ENCODE peak calls at places on chromosomes 11 and 22, in four cellular contexts. T is neuronal stem cell, V is IMR-90, N is mesendoderm. I is an unnamed sample.

GRCh38 chr11:122122179-122122578 is 6.2 kb upstream of the BLID start:
- DNase-seq in T (no peak), V (no peak), N (no peak), I (no peak)

GRCh38 chr11:79637219-79637618 is 196.4 kb upstream of the TENM4 start:
- DNase-seq in N (no peak), T (no peak), V (no peak), I (no peak)

GRCh38 chr22:24801906-24802504 is 4.0 kb upstream of the SGSM1 start:
- DNase-seq in N (no peak), V (no peak), T (no peak), I (no peak)

GRCh38 chr11:102647430-102647829 is 22.3 kb upstream of the MMP20 start:
- DNase-seq in N (no peak), V (peak), T (no peak), I (no peak)

GRCh38 chr11:75011872-75012271 is 23.1 kb downstream of the NEU3 start:
- DNase-seq in N (no peak), V (no peak), T (no peak), I (no peak)

GRCh38 chr11:98143661-98144060 is 877.1 kb upstream of the CNTN5 start:
- DNase-seq in V (no peak), T (no peak), N (no peak), I (no peak)

GRCh38 chr11:86627776-86628455 is 44.5 kb downstream of the ME3 start:
- DNase-seq in V (no peak), T (no peak), N (no peak), I (no peak)

GRCh38 chr11:121091492-121092179 is 9.4 kb upstream of the TECTA start:
- DNase-seq in V (no peak), N (no peak), T (no peak), I (no peak)

GRCh38 chr11:77144854-77145428 is 16.9 kb downstream of the MYO7A start:
- DNase-seq in V (no peak), T (no peak), N (no peak), I (no peak)

GRCh38 chr11:95156916-95157568 is 67.4 kb downstream of the ENDOD1 start:
- DNase-seq in N (no peak), T (no peak), V (no peak), I (no peak)

GRCh38 chr11:86116386-86116726 is 47.5 kb upstream of the PICALM start:
- DNase-seq in N (no peak), V (peak), T (no peak), I (no peak)

GRCh38 chr11:92101845-92102244 is 122.8 kb upstream of the FAT3 start:
- DNase-seq in T (no peak), V (no peak), N (no peak), I (no peak)

GRCh38 chr11:124119103-124119502 is 3.9 kb downstream of the VWA5A start:
- DNase-seq in V (no peak), T (no peak), N (no peak), I (no peak)

GRCh38 chr11:84381666-84382065 is 1095.5 kb upstream of the CCDC90B start:
- DNase-seq in T (no peak), N (peak), V (no peak), I (peak)

GRCh38 chr22:17381237-17381913 is 12.1 kb downstream of the CECR2 start:
- DNase-seq in N (peak), T (no peak), V (no peak), I (peak)

GRCh38 chr11:22778642-22779041 is 51.0 kb downstream of the SVIP start:
- DNase-seq in T (no peak), V (no peak), N (peak), I (no peak)

GRCh38 chr22:41660416-41660815 is 28.3 kb downstream of the SNU13 start:
- DNase-seq in T (no peak), V (peak), N (no peak), I (no peak)

GRCh38 chr11:92272651-92273050 is 48.0 kb downstream of the FAT3 start:
- DNase-seq in N (no peak), T (no peak), V (no peak), I (no peak)

GRCh38 chr11:110818032-110818687 is 105.9 kb upstream of the ARHGAP20 start:
- DNase-seq in T (no peak), N (no peak), V (peak), I (no peak)

GRCh38 chr11:113991718-113992458 is 17.0 kb downstream of the HTR3A start:
- DNase-seq in V (no peak), N (no peak), T (no peak), I (no peak)

GRCh38 chr11:111167666-111168065 is 77.9 kb upstream of the POU2AF2 start:
- DNase-seq in T (no peak), V (no peak), N (no peak), I (no peak)

GRCh38 chr11:103317118-103317517 is 207.9 kb downstream of the DYNC2H1 start:
- DNase-seq in N (no peak), T (no peak), V (peak), I (no peak)

GRCh38 chr11:59668188-59668949 is 468 bp downstream of the PATL1 start:
- DNase-seq in T (peak), N (peak), V (peak), I (peak)

DNA sequence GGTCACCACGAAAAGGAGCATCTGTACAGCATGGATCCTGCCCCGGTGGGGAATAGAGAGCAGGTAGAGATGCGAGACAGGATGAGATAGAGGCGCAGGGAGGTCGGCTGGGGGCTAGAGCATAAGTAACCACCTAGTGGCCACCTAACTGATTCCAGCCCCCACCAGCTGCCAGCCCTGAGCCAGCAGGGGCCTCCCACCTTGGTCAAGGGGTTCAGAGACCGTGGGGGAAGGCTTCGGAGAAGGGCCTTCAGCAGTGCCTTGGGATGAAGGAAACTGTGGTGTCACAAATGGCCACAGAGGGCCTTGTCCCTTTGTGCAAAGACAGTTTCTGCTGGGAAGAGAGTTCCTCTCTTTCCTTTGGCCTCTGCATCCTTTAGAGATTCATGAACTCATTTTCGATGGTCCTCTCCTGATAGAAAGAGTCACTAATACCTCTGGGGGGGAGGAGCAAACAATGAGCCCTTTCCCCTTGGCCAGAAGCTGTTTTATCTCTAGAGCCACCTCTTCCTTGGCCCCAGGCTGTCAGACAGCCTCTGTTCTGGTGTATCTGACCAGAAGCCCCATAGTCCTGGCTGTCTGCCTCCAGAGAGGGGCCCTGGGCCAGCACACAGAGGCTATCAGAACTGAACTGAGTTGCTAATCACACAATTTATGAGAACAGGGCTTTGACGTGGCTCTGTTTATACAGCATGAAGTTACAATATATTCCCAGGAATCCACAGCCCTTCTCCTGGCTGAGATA is 146.0 kb downstream of the PARVA start:
- DNase-seq in T (no peak), V (peak), N (peak), I (no peak)
- H3K4me3 ChIP-seq in T (no peak), V (no peak), N (no peak), I (no peak)

GRCh38 chr11:125214466-125215204 is 50.1 kb downstream of the PKNOX2 start:
- DNase-seq in N (no peak), V (no peak), T (peak), I (no peak)
- H4K8ac ChIP-seq in N (no peak), V (no peak), T (no peak), I (no peak)

GRCh38 chr22:38314140-38314991 is 2.9 kb downstream of the CSNK1E start:
- DNase-seq in V (peak), T (no peak), N (peak), I (no peak)
- H2BK5ac ChIP-seq in V (peak), T (peak), N (no peak), I (no peak)

GRCh38 chr11:72668645-72669347 is 5.4 kb downstream of the PDE2A start:
- DNase-seq in V (no peak), N (peak), T (peak), I (no peak)

GRCh38 chr11:72672839-72673238 is 1.4 kb downstream of the PDE2A start:
- DNase-seq in T (no peak), N (no peak), V (no peak), I (no peak)

GRCh38 chr11:72671144-72672099 is 2.8 kb downstream of the PDE2A start:
- DNase-seq in T (no peak), N (no peak), V (no peak), I (no peak)

GRCh38 chr11:72669527-72669926 is 4.7 kb downstream of the PDE2A start:
- DNase-seq in N (no peak), T (no peak), V (no peak), I (no peak)

DNA sequence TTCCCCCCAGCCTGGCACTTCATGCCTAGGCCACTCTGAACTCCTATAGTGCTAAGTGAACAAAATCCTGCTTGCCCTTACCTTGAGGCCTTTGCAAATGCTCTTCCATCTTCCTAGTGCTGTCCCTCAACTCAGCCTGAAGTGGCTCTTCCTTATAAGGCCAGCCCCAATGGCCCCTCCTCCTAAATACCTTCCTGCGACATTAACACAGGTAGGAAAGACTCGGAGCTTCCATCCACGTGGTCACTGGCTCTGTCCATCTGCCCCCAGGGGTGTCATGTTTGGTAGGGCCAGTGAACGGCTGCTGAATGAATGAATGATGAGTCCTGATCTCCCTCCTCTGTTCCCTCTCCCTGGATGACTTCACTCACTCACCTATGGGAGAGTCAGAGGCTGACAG is 4.2 kb downstream of the PDE2A start:
- DNase-seq in N (peak), T (no peak), V (no peak), I (no peak)
- H3K4me3 ChIP-seq in N (no peak), T (no peak), V (no peak), I (no peak)

DNA sequence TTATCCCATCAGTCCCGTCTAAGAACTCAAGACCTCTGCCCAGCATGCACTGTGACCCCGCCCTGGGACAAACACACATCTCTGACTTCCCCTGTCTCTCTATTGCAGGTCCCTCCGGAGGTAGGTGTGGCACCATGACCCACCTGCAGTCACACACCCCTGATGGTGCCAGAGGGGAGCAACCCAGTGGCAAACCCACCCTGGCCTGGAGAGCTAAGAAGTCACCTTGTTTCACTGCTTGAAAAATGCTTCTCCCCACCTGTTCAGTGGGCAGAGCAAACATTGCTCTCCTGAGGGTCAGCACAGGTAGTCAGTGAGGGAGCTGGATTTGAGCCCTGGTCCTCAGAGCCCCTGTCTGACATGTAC is 23.9 kb downstream of the CAPN1 start:
- DNase-seq in T (no peak), N (no peak), V (no peak), I (no peak)
- H4K8ac ChIP-seq in T (no peak), N (no peak), V (no peak), I (no peak)

DNA sequence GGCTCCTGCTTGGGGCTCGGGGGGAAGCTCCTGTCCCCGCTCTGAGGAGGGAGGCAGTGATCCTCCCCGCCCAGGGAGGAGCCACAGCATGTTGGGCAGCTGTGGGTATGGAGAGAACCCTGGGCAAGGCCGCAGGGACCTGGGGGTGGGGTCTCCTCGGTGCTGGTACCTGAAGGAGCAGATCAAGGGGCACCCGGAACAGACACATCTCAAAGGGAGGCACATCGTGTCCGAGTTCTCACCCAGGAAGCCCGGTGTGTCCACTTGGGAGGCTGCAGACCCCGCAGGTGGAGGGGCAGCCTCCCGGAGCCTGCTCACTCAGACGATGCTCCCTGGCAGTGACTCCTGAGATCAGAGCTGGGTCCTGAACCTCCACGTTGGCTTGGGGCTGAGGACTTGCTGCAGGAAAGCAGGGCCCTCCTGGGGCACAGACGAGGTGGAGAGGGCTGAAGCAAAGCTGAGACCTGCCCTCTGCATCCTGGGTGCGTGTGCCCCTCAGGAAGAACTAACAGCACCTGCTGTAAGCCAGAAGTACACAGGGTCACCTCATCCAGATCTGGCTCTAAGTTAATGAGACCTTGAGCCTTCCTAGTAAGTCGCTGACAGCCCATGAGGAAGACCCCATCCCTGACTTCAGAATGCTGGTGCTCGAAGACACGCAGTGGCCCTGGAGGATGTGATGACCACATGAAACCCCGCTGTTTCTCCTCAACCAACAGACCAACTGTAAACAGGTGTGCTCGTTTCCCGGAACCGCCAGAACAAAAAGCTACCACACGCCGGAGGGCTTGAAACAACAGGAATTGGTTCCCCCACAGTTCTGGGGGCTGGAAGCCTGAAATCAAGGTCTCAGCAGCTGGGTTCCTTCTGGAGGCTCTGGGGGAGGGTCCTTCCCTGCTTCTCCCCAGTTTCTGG is 5.9 kb upstream of the OSBPL5 start:
- DNase-seq in N (no peak), V (no peak), T (no peak), I (no peak)
- H2BK5ac ChIP-seq in N (no peak), V (no peak), T (no peak), I (no peak)

DNA sequence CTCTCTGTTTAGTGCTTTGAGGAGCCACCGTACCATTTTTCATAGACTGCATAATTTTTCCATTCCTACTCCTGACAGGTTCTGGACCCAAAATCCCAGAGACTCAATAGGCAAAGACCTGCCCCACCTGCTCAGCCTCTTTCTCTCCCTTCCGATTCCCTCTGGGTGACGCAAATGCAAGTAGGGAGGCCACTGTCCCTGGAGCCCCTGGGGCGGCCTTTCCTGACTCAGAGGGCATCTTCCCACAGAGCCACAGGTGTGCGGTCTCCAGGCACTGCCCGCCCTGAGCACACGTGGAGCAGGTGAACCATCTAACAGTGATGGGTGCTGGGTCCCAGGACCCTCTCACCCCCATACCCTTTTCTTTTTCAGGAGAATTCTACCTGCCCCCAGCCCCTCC is 11.8 kb downstream of the FGF3 start:
- DNase-seq in N (no peak), T (no peak), V (no peak), I (peak)
- H3K4me3 ChIP-seq in N (no peak), T (peak), V (no peak), I (no peak)

GRCh38 chr22:46974631-46975585 is 212.5 kb downstream of the TBC1D22A start:
- DNase-seq in T (no peak), V (no peak), N (no peak), I (no peak)
- H4K8ac ChIP-seq in T (no peak), V (no peak), N (no peak), I (no peak)

GRCh38 chr11:107631043-107631442 is 40.1 kb downstream of the ELMOD1 start:
- DNase-seq in N (no peak), T (no peak), V (no peak), I (no peak)

GRCh38 chr11:107619926-107620325 is 29.0 kb downstream of the ELMOD1 start:
- DNase-seq in N (no peak), V (peak), T (no peak), I (no peak)

GRCh38 chr11:107623183-107623582 is 32.2 kb downstream of the ELMOD1 start:
- DNase-seq in V (no peak), T (no peak), N (no peak), I (no peak)

GRCh38 chr11:107621090-107621489 is 30.1 kb downstream of the ELMOD1 start:
- DNase-seq in N (no peak), V (no peak), T (no peak), I (no peak)

DNA sequence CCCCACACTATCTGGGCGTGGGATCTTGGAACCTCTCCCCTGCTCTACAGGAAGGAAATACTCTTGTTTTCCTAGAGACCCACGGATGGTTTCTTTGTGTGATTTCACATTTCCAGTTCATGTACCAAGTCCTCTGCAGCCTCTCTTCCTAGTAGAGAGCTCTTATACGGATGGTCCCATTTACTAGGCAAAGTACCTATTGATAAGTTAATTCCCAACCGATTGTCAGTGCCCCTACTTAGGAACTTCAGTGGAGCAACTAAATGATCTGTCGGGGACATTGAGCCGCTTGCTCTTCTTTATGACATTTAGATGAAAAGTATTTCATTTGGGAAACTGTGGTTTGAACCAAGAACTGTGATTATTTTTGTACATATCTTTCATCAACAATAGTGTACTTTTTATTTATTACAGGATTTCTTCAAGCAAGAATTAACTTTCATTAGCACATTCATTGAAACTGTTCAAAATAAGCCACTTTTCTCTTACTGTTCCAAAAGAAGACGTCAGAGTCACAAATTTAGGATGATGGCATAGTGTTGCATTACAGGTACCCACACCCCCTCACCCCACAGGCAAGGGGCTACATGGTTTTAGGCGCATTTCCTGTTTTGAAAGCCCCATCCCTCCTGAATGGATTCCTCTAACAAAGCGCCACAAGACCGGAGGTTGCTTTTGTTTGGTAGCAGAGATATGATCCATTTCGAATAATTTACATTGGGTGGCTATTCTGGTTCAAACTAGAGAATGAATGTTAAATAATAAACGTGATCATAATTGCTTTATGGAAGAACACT is 34.2 kb downstream of the ELMOD1 start:
- DNase-seq in V (no peak), T (no peak), N (no peak), I (no peak)
- H2BK5ac ChIP-seq in V (no peak), T (no peak), N (no peak), I (no peak)

GRCh38 chr11:82759649-82760048 is 26.0 kb upstream of the FAM181B start:
- DNase-seq in N (no peak), T (no peak), V (no peak), I (no peak)

GRCh38 chr11:82752801-82753200 is 19.1 kb upstream of the FAM181B start:
- DNase-seq in V (no peak), T (no peak), N (no peak), I (peak)

GRCh38 chr11:82756765-82757650 is 23.3 kb upstream of the FAM181B start:
- DNase-seq in N (no peak), V (no peak), T (peak), I (no peak)

GRCh38 chr11:82754410-82754809 is 20.7 kb upstream of the FAM181B start:
- DNase-seq in N (no peak), V (no peak), T (no peak), I (peak)

GRCh38 chr11:82757660-82758301 is 24.1 kb upstream of the FAM181B start:
- DNase-seq in N (no peak), T (no peak), V (no peak), I (no peak)
- H3K4me3 ChIP-seq in N (no peak), T (no peak), V (no peak), I (no peak)

I was measured in trophoblast cell.